ENCODE peak calls at places on chromosome 9, in four cellular contexts. X is progenitor cell of endocrine pancreas, P is left cardiac atrium, H is left ventricle myocardium inferior. Z is an unnamed sample.

GRCh38 chr9:107491081-107492053 is 1.8 kb upstream of the KLF4 start:
- DNase-seq in X (no peak), P (peak), H (peak), Z (no peak)

GRCh38 chr9:15222313-15222712 is 84.7 kb downstream of the TTC39B start:
- DNase-seq in X (no peak), P (no peak), H (no peak), Z (no peak)

GRCh38 chr9:22107202-22107601 is 98.1 kb upstream of the CDKN2B start:
- DNase-seq in X (no peak), P (no peak), H (no peak), Z (no peak)

GRCh38 chr9:18037981-18038380 is 436.0 kb upstream of the ADAMTSL1 start:
- DNase-seq in X (no peak), P (no peak), H (no peak), Z (no peak)

GRCh38 chr9:82938426-82938825 is 124.5 kb downstream of the RASEF start:
- DNase-seq in X (no peak), P (no peak), H (no peak), Z (no peak)

GRCh38 chr9:89596937-89597555 is 7.8 kb upstream of the GADD45G start:
- DNase-seq in X (no peak), P (no peak), H (no peak), Z (no peak)

GRCh38 chr9:110116543-110116885 is 91.4 kb downstream of the C9orf152 start:
- DNase-seq in X (no peak), P (no peak), H (no peak), Z (peak)

GRCh38 chr9:694499-695154 is 146.9 kb upstream of the DMRT1 start:
- DNase-seq in X (no peak), P (peak), H (peak), Z (peak)

GRCh38 chr9:1978941-1979340 is 36.2 kb upstream of the SMARCA2 start:
- DNase-seq in X (no peak), P (peak), H (no peak), Z (peak)

GRCh38 chr9:126864771-126865170 is 4.3 kb downstream of the ZBTB34 start:
- DNase-seq in X (no peak), P (no peak), H (no peak), Z (peak)

GRCh38 chr9:113614843-113615648 is 151.5 kb downstream of the RGS3 start:
- DNase-seq in X (no peak), P (peak), H (peak), Z (peak)

GRCh38 chr9:11349187-11349586 is 736.4 kb upstream of the PTPRD start:
- DNase-seq in X (no peak), P (no peak), H (no peak), Z (no peak)

GRCh38 chr9:118023649-118024048 is 319.4 kb downstream of the TLR4 start:
- DNase-seq in X (no peak), P (no peak), H (no peak), Z (no peak)

GRCh38 chr9:101400120-101400519 is 1.5 kb downstream of the ZNF189 start:
- DNase-seq in X (no peak), P (peak), H (peak), Z (no peak)

GRCh38 chr9:87515588-87516221 is 18.0 kb downstream of the DAPK1 start:
- DNase-seq in X (no peak), P (no peak), H (no peak), Z (no peak)

GRCh38 chr9:95626885-95627558 is 110.3 kb upstream of the PTCH1 start:
- DNase-seq in X (no peak), P (peak), H (peak), Z (peak)

GRCh38 chr9:124130277-124131075 is 118.9 kb downstream of the LHX2 start:
- DNase-seq in X (no peak), P (no peak), H (no peak), Z (no peak)

GRCh38 chr9:107872457-107873192 is 383.1 kb upstream of the KLF4 start:
- DNase-seq in X (no peak), P (no peak), H (no peak), Z (no peak)

GRCh38 chr9:128528445-128529160 is 23.8 kb upstream of the SPTAN1 start:
- DNase-seq in X (no peak), P (no peak), H (no peak), Z (no peak)

GRCh38 chr9:108617661-108618060 is 238.1 kb downstream of the ACTL7B start:
- DNase-seq in X (no peak), P (no peak), H (no peak), Z (no peak)

GRCh38 chr9:16315720-16316119 is 554.8 kb downstream of the BNC2 start:
- DNase-seq in X (no peak), P (no peak), H (no peak), Z (no peak)

GRCh38 chr9:130239741-130240241 is 25.8 kb upstream of the HMCN2 start:
- DNase-seq in X (no peak), P (no peak), H (no peak), Z (no peak)

GRCh38 chr9:122246666-122247065 is 17.9 kb upstream of the LHX6 start:
- DNase-seq in X (no peak), P (no peak), H (no peak), Z (no peak)

GRCh38 chr9:101514056-101514455 is 19.6 kb upstream of the RNF20 start:
- DNase-seq in X (no peak), P (no peak), H (no peak), Z (peak)

GRCh38 chr9:6008169-6008979 is 7.0 kb downstream of the RANBP6 start:
- DNase-seq in X (peak), P (peak), H (peak), Z (peak)

GRCh38 chr9:2461886-2462285 is 159.7 kb upstream of the VLDLR start:
- DNase-seq in X (no peak), P (no peak), H (no peak), Z (peak)

GRCh38 chr9:129164246-129164930 is 13.7 kb downstream of the IER5L start:
- DNase-seq in X (no peak), P (peak), H (no peak), Z (no peak)

GRCh38 chr9:38316166-38316765 is 76.2 kb upstream of the ALDH1B1 start:
- DNase-seq in X (no peak), P (no peak), H (no peak), Z (peak)

GRCh38 chr9:79471577-79472543 is 99.9 kb upstream of the TLE4 start:
- DNase-seq in X (no peak), P (peak), H (peak), Z (peak)

GRCh38 chr9:78325343-78325742 is 28.4 kb downstream of the PSAT1 start:
- DNase-seq in X (no peak), P (peak), H (no peak), Z (peak)

GRCh38 chr9:95724253-95724991 is 151.1 kb upstream of the ERCC6L2 start:
- DNase-seq in X (no peak), P (no peak), H (no peak), Z (no peak)

GRCh38 chr9:69453746-69454145 is 128.7 kb downstream of the ENTREP1 start:
- DNase-seq in X (no peak), P (no peak), H (no peak), Z (no peak)